ENCODE peak calls at places on chromosomes 7 and 10, in four cellular contexts. S, O, P and J are unnamed samples.

GRCh38 chr10:92699518-92700272 is 9.9 kb downstream of the HHEX start:
- DNase-seq in S (peak), O (no peak), P (peak), J (peak)

GRCh38 chr7:35019801-35020200 is 17.5 kb downstream of the DPY19L1 start:
- DNase-seq in S (no peak), O (no peak), P (no peak), J (no peak)

GRCh38 chr7:18511351-18511750 is 15.8 kb downstream of the HDAC9 start:
- DNase-seq in S (no peak), O (no peak), P (no peak), J (no peak)

GRCh38 chr7:85851571-85852193 is 664.8 kb upstream of the SEMA3D start:
- DNase-seq in S (no peak), O (peak), P (peak), J (peak)

GRCh38 chr7:155315977-155316376 is 18.3 kb downstream of the INSIG1 start:
- DNase-seq in S (no peak), O (no peak), P (no peak), J (no peak)

GRCh38 chr7:158590181-158590530 is 2.5 kb upstream of the PTPRN2 start:
- DNase-seq in S (no peak), O (no peak), P (no peak), J (no peak)

GRCh38 chr7:50981743-50982142 is 199.0 kb upstream of the GRB10 start:
- DNase-seq in S (no peak), O (no peak), P (no peak), J (no peak)

GRCh38 chr7:22561356-22561755 is 61.4 kb upstream of the STEAP1B start:
- DNase-seq in S (no peak), O (no peak), P (peak), J (no peak)

GRCh38 chr7:37832194-37832593 is 16.2 kb upstream of the NME8 start:
- DNase-seq in S (no peak), O (no peak), P (no peak), J (peak)

GRCh38 chr10:82150123-82150900 is 275.3 kb downstream of the NRG3 start:
- DNase-seq in S (no peak), O (peak), P (peak), J (peak)

GRCh38 chr10:79246209-79246581 is 101.1 kb upstream of the PPIF start:
- DNase-seq in S (no peak), O (no peak), P (no peak), J (no peak)

GRCh38 chr7:117157121-117157870 is 165.6 kb downstream of the WNT2 start:
- DNase-seq in S (no peak), O (no peak), P (no peak), J (no peak)

GRCh38 chr7:90599892-90600555 is 3.9 kb downstream of the CDK14 start:
- DNase-seq in S (no peak), O (no peak), P (no peak), J (no peak)

GRCh38 chr7:35546691-35547090 is 148.2 kb downstream of the HERPUD2 start:
- DNase-seq in S (no peak), O (no peak), P (no peak), J (no peak)

GRCh38 chr7:12785473-12785872 is 98.0 kb downstream of the ARL4A start:
- DNase-seq in S (no peak), O (no peak), P (no peak), J (no peak)

GRCh38 chr7:32163141-32163806 is 93.1 kb upstream of the PDE1C start:
- DNase-seq in S (no peak), O (no peak), P (no peak), J (no peak)

GRCh38 chr10:18216482-18216881 is 76.3 kb downstream of the CACNB2 start:
- DNase-seq in S (no peak), O (no peak), P (peak), J (no peak)

GRCh38 chr7:28595081-28595480 is 182.8 kb downstream of the CREB5 start:
- DNase-seq in S (no peak), O (no peak), P (no peak), J (no peak)

GRCh38 chr7:138563808-138564207 is 103.7 kb downstream of the TRIM24 start:
- DNase-seq in S (no peak), O (no peak), P (no peak), J (no peak)

GRCh38 chr7:74511360-74511759 is 57.7 kb downstream of the GTF2IRD1 start:
- DNase-seq in S (no peak), O (no peak), P (no peak), J (no peak)

GRCh38 chr10:5659702-5660528 is 6.5 kb downstream of the ASB13 start:
- DNase-seq in S (no peak), O (peak), P (no peak), J (no peak)

GRCh38 chr10:71074176-71074755 is 138.1 kb upstream of the UNC5B start:
- DNase-seq in S (no peak), O (peak), P (no peak), J (no peak)

GRCh38 chr7:42014625-42015412 is 222.2 kb downstream of the GLI3 start:
- DNase-seq in S (no peak), O (peak), P (no peak), J (peak)

GRCh38 chr7:147670759-147671158 is 919.8 kb upstream of the C7orf33 start:
- DNase-seq in S (no peak), O (no peak), P (no peak), J (no peak)

GRCh38 chr7:31408120-31408729 is 67.7 kb upstream of the NEUROD6 start:
- DNase-seq in S (no peak), O (no peak), P (no peak), J (no peak)

DNA sequence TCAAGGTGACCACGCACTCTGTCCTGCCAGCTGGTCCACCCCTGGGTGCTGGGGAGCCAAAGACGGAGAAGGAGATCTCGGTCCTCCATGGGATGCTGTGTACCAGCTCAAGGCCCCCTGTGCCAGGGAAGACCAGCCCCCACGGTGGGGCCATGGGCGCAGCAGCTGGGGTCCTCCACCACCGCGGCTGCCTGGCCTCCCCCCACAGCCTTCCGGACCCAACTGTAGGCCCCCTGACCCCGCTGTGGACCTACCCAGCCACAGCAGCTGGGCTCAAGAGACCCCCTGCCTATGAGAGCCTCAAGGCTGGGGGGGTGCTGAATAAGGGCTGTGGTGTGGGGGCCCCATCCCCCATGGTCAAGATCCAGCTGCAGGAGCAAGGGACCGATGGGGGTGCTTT is 5.4 kb downstream of the NYAP1 start:
- DNase-seq in S (no peak), O (no peak), P (no peak), J (no peak)
- H3K4me3 ChIP-seq in S (no peak), O (no peak), P (no peak), J (no peak)

DNA sequence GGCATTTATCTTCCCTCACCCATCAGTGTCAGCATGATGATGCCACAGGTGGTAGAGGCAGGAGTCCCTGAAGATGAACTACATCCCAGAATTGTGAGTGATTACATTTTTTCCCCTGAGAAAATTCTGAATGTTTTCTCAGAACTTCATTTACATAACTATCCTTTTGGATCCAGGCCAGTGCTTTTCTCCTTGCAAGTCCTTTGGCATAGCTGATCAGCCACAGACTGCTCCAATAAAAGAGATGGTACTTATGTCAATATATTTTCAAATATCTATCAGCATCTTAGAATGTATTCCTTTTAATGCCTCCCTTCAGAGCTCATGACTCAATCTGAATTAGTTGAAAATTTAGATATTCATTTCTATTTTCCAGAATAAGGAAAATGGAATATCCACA is 135.5 kb downstream of the IQUB start:
- DNase-seq in S (no peak), O (no peak), P (no peak), J (no peak)
- H3K4me3 ChIP-seq in S (no peak), O (no peak), P (no peak), J (no peak)

DNA sequence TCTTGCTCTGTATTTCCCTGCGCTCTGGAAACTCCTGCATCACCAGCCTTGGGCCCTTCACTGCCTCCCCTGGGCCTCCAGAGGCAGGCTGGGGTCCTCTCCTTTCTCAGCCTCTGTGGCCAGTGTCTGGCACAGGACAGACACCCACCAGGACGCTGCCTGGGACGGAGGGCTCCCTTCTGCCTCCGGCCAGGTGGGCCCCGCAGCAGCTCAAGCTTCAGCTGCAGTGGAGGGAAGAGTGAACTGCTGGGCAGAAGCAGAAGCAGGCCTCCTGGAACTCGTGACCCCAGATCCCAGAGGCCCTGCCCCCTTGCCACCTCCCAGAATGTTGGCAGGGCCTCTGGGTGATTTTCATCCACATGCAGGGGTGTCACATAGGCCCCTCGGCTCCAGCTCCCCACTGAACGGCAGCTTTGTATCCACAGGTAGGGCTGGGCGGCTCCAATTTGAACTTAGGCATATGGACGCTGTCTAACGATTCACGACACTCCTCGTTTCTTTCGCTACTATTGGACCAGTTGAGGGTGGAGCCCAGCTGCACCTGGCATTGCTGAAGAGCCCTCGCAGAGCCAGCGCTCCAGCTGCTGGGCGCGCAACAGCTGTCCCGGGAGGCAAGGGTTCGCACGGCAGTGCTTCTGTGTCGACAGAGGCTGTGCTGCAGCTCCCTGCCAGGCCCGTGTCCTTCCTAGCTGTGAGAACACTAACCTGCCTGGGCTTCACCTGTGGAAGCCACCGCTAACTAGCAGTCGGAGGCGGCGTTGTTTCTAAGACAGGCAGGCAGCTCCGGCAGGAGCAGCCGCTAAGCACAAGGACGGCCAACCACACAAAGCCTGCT is 18.4 kb upstream of the GPR146 start:
- DNase-seq in S (no peak), O (peak), P (no peak), J (no peak)
- H3K4me3 ChIP-seq in S (no peak), O (peak), P (no peak), J (no peak)

GRCh38 chr10:62817120-62817762 is 1.1 kb upstream of the EGR2 start:
- DNase-seq in S (peak), O (peak), P (peak), J (no peak)

GRCh38 chr10:62813981-62814380 is 2.2 kb downstream of the EGR2 start:
- DNase-seq in S (no peak), O (no peak), P (no peak), J (no peak)

GRCh38 chr10:62814901-62815372 is 1.2 kb downstream of the EGR2 start:
- DNase-seq in S (peak), O (no peak), P (no peak), J (no peak)

GRCh38 chr10:62816179-62817119 is at the start of gene EGR2:
- DNase-seq in S (peak), O (peak), P (peak), J (peak)

DNA sequence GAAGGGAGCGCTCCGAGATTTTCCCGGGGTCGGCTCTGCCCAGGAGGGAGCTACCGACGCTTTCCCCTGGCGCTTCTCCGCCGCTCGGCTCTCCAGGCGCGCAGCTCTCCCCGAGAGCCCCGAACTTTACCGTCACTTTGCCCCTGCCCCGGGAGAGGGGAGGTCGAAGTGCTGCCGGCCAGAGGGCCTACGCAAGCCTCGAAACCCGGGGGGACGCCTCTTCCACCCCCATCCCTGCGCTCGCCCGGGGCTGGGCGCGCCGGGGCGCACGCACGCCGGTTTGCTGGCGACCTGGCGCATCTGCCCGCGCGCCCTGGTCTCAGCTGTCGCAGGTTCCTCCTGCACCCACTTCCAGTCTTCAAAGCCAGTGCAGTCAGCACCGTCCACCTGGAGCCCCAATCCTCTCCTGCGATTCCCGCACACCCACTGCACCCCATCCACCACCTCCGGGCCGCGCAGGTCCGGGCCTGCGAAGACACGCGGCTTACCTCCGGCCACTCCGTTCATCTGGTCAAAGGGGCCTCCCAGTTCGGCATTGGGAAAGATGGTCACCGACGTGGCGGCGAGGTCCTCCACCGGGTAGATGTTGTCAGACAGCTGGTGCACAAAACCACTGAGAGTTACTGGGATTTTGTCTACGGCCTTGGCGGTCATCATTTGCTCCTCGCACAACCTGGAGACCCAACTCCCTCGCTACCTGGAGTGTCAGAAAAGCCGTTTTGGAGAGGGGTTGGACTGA is 624 bp downstream of the EGR2 start:
- DNase-seq in S (peak), O (no peak), P (peak), J (no peak)
- H3K4me3 ChIP-seq in S (peak), O (peak), P (peak), J (peak)

GRCh38 chr10:98031440-98031839 is 1.0 kb upstream of the CRTAC1 start:
- DNase-seq in S (no peak), O (no peak), P (no peak), J (no peak)
- H3K4me3 ChIP-seq in S (no peak), O (no peak), P (peak), J (no peak)

GRCh38 chr7:1141651-1142050 is 18.3 kb downstream of the ZFAND2A start:
- DNase-seq in S (no peak), O (no peak), P (no peak), J (no peak)

GRCh38 chr7:1140481-1141104 is 19.4 kb downstream of the ZFAND2A start:
- DNase-seq in S (no peak), O (peak), P (no peak), J (no peak)

GRCh38 chr7:1137517-1138167 is 22.4 kb downstream of the ZFAND2A start:
- DNase-seq in S (no peak), O (no peak), P (no peak), J (no peak)

GRCh38 chr7:1144269-1144771 is 15.7 kb downstream of the ZFAND2A start:
- DNase-seq in S (no peak), O (peak), P (no peak), J (no peak)

DNA sequence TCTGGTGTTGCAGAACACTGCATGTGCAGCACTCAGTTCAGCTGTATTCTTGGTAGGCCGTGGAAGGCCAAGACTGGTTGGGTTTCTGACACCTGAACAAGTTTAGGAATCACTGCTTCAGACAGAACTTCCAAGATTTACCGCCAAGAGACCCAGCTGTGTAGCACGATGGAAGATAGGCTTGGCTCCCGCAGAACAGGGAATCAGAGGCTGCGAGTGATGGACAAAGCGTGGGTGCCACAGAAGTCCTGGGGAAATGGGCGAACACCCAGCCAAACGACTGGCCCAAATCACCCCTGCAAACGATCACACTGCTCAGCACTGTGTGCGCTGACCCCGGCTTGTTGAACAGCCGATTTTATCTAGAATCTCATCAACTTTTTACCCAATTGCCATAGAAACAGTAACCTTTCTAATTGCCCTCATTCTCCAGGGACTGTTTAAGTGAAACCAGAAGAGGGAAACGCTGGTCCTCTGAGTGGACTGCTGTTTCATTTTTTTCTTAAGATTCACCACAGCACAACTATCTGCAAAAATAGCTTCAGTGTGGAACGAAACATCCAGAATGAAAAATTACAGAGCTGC is 17.9 kb downstream of the ZFAND2A start:
- DNase-seq in S (no peak), O (no peak), P (no peak), J (no peak)
- H3K4me3 ChIP-seq in S (no peak), O (no peak), P (no peak), J (no peak)

DNA sequence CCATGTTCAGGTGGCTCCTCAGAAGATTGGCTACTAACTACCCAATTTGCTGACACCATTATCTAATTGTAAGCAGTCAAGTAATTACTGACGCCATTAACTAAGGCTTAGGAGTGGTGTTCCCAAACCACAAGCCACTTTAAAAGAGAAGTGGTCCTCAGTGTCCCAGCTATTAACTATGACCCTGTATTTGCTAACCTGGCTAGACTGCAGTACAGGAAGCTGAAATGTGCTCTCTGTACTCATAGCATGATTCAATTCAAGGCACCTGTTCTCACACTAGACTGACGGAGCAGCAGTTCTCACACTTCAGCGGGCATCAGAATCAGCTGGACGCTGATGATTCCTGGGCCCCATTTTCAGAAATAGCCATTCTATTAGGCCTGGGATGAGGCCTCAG is 24.6 kb upstream of the MSRB2 start:
- DNase-seq in S (no peak), O (no peak), P (no peak), J (no peak)
- H3K4me3 ChIP-seq in S (no peak), O (no peak), P (no peak), J (no peak)

GRCh38 chr10:133292919-133293809 is 15.5 kb downstream of the TUBGCP2 start:
- DNase-seq in S (no peak), O (no peak), P (no peak), J (no peak)
- H3K4me3 ChIP-seq in S (no peak), O (no peak), P (no peak), J (no peak)